ENCODE peak calls at places on chromosomes 16 and 17, in nine cellular contexts. H is neural progenitor cell, P is PC-3, M is GM23338, D is HCT116, U is MM.1S, K is hepatocyte, S is SK-N-SH, R is GM23248. W is an unnamed sample.

GRCh38 chr16:24838554-24839266 is 7.1 kb upstream of the SLC5A11 start:
- DNase-seq in H (no peak), P (peak; percentile 30), M (no peak), D (no peak), U (no peak), K (peak; percentile 36), S (no peak), R (peak; percentile 88), W (no peak)

GRCh38 chr17:11182430-11182829 is 58.6 kb upstream of the SHISA6 start:
- DNase-seq in H (no peak), P (no peak), M (no peak), D (no peak), U (no peak), K (no peak), S (no peak), R (no peak), W (no peak)

GRCh38 chr17:8162232-8162996 is at the start of gene VAMP2:
- DNase-seq in H (peak; percentile 90), P (peak; percentile 60), M (peak; percentile 85), D (no peak), U (peak; percentile 69), K (peak; percentile 94), S (peak; percentile 54), R (peak; percentile 95), W (peak; percentile 80)

GRCh38 chr16:69324013-69324531 is 6.3 kb downstream of the PDF start:
- DNase-seq in H (no peak), P (no peak), M (no peak), D (no peak), U (no peak), K (peak; percentile 48), S (peak; percentile 57), R (no peak), W (no peak)

GRCh38 chr17:65531508-65532431 is 29.7 kb downstream of the AXIN2 start:
- DNase-seq in H (peak; percentile 60), P (no peak), M (peak; percentile 60), D (no peak), U (no peak), K (peak; percentile 76), S (peak; percentile 93), R (peak; percentile 53), W (no peak)

GRCh38 chr16:10984509-10984908 is 40.1 kb downstream of the CLEC16A start:
- DNase-seq in H (no peak), P (peak; percentile 33), M (no peak), D (no peak), U (peak; percentile 87), K (peak; percentile 62), S (no peak), R (peak; percentile 60), W (no peak)

GRCh38 chr17:29216181-29216580 is 30.5 kb upstream of the CRYBA1 start:
- DNase-seq in H (no peak), P (no peak), M (no peak), D (no peak), U (no peak), K (no peak), S (no peak), R (no peak), W (no peak)

GRCh38 chr17:50177983-50178834 is 12.4 kb downstream of the SGCA start:
- DNase-seq in H (peak; percentile 76), P (peak; percentile 97), M (peak; percentile 80), D (peak; percentile 90), U (peak; percentile 73), K (peak; percentile 91), S (peak; percentile 93), R (peak; percentile 99), W (peak; percentile 73)

GRCh38 chr17:81577278-81578000 is 25.3 kb upstream of the FAAP100 start:
- DNase-seq in H (no peak), P (peak; percentile 30), M (no peak), D (no peak), U (no peak), K (no peak), S (no peak), R (no peak), W (peak; percentile 19)

GRCh38 chr17:7336240-7337175 is at the start of gene ACAP1:
- DNase-seq in H (no peak), P (no peak), M (peak; percentile 90), D (no peak), U (peak; percentile 70), K (no peak), S (no peak), R (no peak), W (peak; percentile 81)

GRCh38 chr16:56513972-56514371 is 5.9 kb downstream of the BBS2 start:
- DNase-seq in H (peak; percentile 19), P (peak; percentile 64), M (peak; percentile 70), D (peak; percentile 72), U (peak; percentile 72), K (peak; percentile 66), S (peak; percentile 37), R (peak; percentile 71), W (peak; percentile 74)

GRCh38 chr17:2214887-2215615 is 88.5 kb downstream of the SMG6 start:
- DNase-seq in H (peak; percentile 15), P (no peak), M (no peak), D (no peak), U (peak; percentile 77), K (no peak), S (peak; percentile 43), R (peak; percentile 75), W (peak; percentile 31)

GRCh38 chr17:47276868-47277267 is 23.2 kb downstream of the ITGB3 start:
- DNase-seq in H (peak; percentile 70), P (peak; percentile 57), M (peak; percentile 70), D (no peak), U (no peak), K (peak; percentile 61), S (no peak), R (peak; percentile 92), W (no peak)

GRCh38 chr17:16448490-16448889 is 33.1 kb downstream of the TRPV2 start:
- DNase-seq in H (no peak), P (peak; percentile 32), M (no peak), D (no peak), U (no peak), K (no peak), S (no peak), R (peak; percentile 26), W (no peak)

GRCh38 chr16:14436410-14436955 is 193.6 kb downstream of the PARN start:
- DNase-seq in H (no peak), P (no peak), M (no peak), D (no peak), U (no peak), K (no peak), S (no peak), R (no peak), W (no peak)

GRCh38 chr16:58348986-58349385 is 43.3 kb upstream of the GINS3 start:
- DNase-seq in H (no peak), P (no peak), M (no peak), D (no peak), U (no peak), K (no peak), S (peak; percentile 46), R (no peak), W (peak; percentile 33)

GRCh38 chr17:72187544-72187943 is 66.7 kb downstream of the SOX9 start:
- DNase-seq in H (peak; percentile 45), P (no peak), M (no peak), D (no peak), U (no peak), K (no peak), S (no peak), R (no peak), W (no peak)

GRCh38 chr17:79212150-79213087 is 137.8 kb downstream of the ENGASE start:
- DNase-seq in H (peak; percentile 63), P (no peak), M (peak; percentile 72), D (no peak), U (no peak), K (no peak), S (peak; percentile 73), R (no peak), W (no peak)

DNA sequence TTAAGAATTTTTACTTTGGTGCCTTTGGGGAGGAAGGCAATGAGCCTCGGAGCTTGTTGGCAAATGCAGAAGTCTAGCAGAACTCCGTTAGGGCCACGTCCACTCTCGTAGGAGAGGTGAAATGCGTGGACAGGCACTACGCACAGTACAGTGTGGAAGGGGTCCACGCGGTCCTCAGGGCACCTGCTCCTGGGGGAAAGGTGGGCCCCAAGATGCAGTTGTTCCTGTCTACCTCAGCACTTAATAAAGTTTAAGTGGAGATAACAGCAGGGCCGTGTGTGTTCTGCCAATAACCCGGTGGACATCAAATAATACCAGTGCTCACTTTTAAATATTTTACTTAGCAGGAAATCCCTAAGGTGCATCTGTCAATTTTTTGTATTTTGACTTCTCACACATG is 1.8 kb downstream of the RAB11FIP3 start:
- DNase-seq in H (no peak), P (no peak), M (no peak), D (no peak), U (no peak), K (no peak), S (no peak), R (peak; percentile 23), W (no peak)
- TF ChIP-seq EZH2phosphoT487 in H (no peak), P (no peak), M (no peak), D (no peak), U (no peak), K (no peak), S (no peak), R (no peak), W (no peak)

GRCh38 chr17:45172541-45173286 is 11.0 kb downstream of the HEXIM2 start:
- DNase-seq in H (peak; percentile 62), P (peak; percentile 97), M (peak; percentile 63), D (peak; percentile 87), U (peak; percentile 56), K (peak; percentile 64), S (peak; percentile 93), R (peak; percentile 75), W (peak; percentile 81)
- TF ChIP-seq EZH2phosphoT487 in H (no peak), P (no peak), M (no peak), D (no peak), U (no peak), K (no peak), S (no peak), R (no peak), W (no peak)

GRCh38 chr17:21592774-21593173 is 99.5 kb upstream of the KCNJ18 start:
- DNase-seq in H (no peak), P (no peak), M (no peak), D (no peak), U (no peak), K (no peak), S (no peak), R (no peak), W (no peak)
- TF ChIP-seq EZH2phosphoT487 in H (no peak), P (no peak), M (no peak), D (no peak), U (no peak), K (no peak), S (no peak), R (no peak), W (no peak)

GRCh38 chr16:76265434-76266045 is 11.7 kb upstream of the CNTNAP4 start:
- DNase-seq in H (peak; percentile 67), P (peak; percentile 53), M (peak; percentile 87), D (peak; percentile 6), U (no peak), K (peak; percentile 31), S (peak; percentile 10), R (peak; percentile 1), W (peak; percentile 48)
- TF ChIP-seq EZH2phosphoT487 in H (no peak), P (no peak), M (no peak), D (no peak), U (no peak), K (no peak), S (no peak), R (no peak), W (no peak)

DNA sequence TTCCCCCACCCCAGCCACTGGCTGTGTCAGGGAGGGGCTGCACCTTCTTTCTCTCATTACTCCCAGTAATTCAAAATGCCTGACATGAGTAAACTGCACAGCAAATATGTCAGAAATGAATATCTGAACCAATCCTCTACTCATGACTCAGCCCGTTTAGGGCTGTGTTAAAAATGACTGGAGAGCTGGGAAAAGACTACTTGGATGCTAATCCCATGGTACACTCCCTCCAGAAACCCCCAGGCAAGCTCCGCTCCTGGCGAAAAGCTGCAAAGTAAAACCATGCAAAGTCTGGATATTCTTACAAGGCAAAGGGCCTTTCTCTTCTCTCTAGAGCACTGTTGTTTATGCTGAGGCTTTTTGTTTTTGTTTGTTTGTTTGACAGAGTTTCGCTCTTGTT is 448.1 kb upstream of the DYNLRB2 start:
- DNase-seq in H (no peak), P (no peak), M (no peak), D (no peak), U (no peak), K (no peak), S (no peak), R (peak; percentile 36), W (no peak)
- TF ChIP-seq EZH2phosphoT487 in H (no peak), P (no peak), M (no peak), D (no peak), U (no peak), K (no peak), S (no peak), R (no peak), W (no peak)